ENCODE peak calls at places on chromosomes 3 and 15, in six cellular contexts. I, L, T, S, M and B are unnamed samples.

GRCh38 chr3:114550155-114550554 is 256.3 kb downstream of the TIGIT start:
- DNase-seq in I (no peak), L (peak), T (no peak), S (no peak), M (peak), B (no peak)

GRCh38 chr3:150248116-150248864 is 159.8 kb upstream of the TSC22D2 start:
- DNase-seq in I (no peak), L (peak), T (no peak), S (peak), M (peak), B (no peak)

GRCh38 chr3:53167418-53168174 is 6.6 kb downstream of the PRKCD start:
- DNase-seq in I (no peak), L (no peak), T (no peak), S (no peak), M (no peak), B (no peak)

GRCh38 chr3:57164217-57164605 is 942 bp downstream of the IL17RD start:
- DNase-seq in I (peak), L (no peak), T (no peak), S (no peak), M (peak), B (peak)

GRCh38 chr3:175702956-175703355 is 843.8 kb downstream of the NAALADL2 start:
- DNase-seq in I (no peak), L (no peak), T (no peak), S (no peak), M (no peak), B (no peak)

GRCh38 chr3:194860725-194861124 is 175.0 kb downstream of the FAM43A start:
- DNase-seq in I (no peak), L (no peak), T (no peak), S (no peak), M (no peak), B (no peak)

GRCh38 chr15:55196011-55196410 is 730 bp downstream of the RSL24D1 start:
- DNase-seq in I (no peak), L (no peak), T (no peak), S (no peak), M (no peak), B (no peak)

GRCh38 chr15:77504310-77504709 is 83.6 kb downstream of the HMG20A start:
- DNase-seq in I (peak), L (no peak), T (no peak), S (no peak), M (no peak), B (peak)

GRCh38 chr3:101809178-101810022 is 30.4 kb downstream of the NXPE3 start:
- DNase-seq in I (peak), L (peak), T (peak), S (peak), M (peak), B (peak)

DNA sequence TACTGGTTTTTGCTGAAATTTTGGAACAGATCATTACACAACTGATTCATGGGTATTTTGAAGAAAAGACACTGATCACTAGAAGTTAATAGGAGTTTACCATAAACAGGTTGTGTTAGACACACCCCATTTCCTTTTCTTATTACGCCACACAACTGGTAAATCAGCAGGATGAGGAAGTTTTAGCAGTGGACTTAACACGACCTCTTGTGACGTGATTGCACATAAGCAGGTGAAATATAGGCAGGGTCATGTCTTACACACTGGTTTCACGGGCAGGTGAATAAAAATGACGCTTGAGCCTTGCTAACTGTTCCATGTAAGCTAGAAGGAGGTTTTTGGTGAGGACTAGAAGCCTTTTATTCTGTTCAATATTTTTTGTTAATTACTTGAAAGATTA is 27.1 kb upstream of the TPRG1 start:
- DNase-seq in I (no peak), L (no peak), T (peak), S (no peak), M (peak), B (peak)
- TF ChIP-seq CTCF in I (peak), L (peak), T (peak), S (no peak), M (peak), B (peak)

DNA sequence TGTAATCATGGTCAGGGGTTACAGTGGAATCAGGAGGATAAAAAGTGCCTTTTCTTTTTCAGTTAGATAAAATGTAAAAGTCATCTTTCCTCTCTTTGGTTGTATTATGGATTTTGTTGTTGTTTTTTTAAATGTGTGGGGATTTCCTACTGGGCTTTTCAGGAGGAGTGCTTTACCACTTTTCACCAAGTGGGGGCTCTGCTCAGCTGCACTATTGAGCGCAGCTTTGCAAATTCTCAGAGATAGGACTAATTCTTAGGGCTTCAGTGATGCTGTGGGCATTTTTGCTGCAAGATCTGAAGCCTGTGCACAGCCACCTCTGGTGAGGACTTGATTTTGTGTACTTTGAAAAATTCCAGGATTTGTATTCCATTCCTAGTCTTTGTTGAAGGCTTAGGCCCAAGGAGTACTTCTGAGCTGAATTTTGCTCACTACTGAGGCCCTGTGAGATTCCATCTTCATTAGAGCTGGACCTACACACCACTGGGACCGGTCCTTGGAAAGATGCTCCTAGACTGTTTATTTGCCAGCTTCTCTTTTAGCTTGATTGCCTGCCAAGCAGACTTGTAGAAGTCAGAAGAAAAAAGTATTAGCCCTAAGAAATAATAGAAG is 7.5 kb downstream of the GNB5 start:
- DNase-seq in I (peak), L (peak), T (peak), S (no peak), M (peak), B (peak)
- TF ChIP-seq CTCF in I (peak), L (peak), T (peak), S (peak), M (peak), B (peak)

DNA sequence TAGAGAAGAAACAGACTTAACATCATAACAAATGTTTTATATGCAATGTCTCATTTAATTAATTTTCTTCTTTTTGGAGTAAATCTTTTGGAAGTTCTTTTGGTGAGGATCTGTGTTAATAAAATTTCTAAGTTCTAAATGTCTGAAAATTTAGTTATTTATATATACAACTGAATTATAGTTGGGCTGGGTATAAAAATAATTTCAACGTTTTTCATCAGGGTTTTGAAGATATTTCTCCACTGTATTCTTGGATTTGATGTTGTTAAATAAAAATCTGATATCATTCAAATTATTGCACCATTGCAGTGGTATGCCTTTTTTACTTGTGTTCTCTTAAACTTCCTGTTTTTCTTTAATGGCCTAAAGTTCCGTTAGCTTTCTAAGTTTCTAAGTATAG is 26.9 kb upstream of the SOX14 start:
- DNase-seq in I (no peak), L (no peak), T (no peak), S (no peak), M (no peak), B (no peak)
- TF ChIP-seq CTCF in I (no peak), L (no peak), T (no peak), S (no peak), M (no peak), B (no peak)

DNA sequence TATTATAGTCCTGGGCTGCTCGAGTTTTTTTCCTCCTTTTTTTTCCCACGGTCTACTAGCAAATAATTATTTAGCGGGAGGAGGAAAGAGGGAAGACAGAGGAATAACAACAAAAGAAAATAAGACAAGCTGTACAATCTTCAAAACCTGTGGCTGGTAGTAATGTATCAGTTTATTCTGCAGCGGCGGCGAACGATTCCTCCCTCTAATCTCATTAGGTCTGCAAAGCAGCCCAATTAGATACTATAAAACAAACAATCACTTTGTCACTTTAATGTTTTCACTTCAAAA is 398 bp upstream of the TLE3 start:
- DNase-seq in I (peak), L (no peak), T (no peak), S (no peak), M (no peak), B (no peak)
- TF ChIP-seq CTCF in I (no peak), L (no peak), T (no peak), S (no peak), M (no peak), B (no peak)

DNA sequence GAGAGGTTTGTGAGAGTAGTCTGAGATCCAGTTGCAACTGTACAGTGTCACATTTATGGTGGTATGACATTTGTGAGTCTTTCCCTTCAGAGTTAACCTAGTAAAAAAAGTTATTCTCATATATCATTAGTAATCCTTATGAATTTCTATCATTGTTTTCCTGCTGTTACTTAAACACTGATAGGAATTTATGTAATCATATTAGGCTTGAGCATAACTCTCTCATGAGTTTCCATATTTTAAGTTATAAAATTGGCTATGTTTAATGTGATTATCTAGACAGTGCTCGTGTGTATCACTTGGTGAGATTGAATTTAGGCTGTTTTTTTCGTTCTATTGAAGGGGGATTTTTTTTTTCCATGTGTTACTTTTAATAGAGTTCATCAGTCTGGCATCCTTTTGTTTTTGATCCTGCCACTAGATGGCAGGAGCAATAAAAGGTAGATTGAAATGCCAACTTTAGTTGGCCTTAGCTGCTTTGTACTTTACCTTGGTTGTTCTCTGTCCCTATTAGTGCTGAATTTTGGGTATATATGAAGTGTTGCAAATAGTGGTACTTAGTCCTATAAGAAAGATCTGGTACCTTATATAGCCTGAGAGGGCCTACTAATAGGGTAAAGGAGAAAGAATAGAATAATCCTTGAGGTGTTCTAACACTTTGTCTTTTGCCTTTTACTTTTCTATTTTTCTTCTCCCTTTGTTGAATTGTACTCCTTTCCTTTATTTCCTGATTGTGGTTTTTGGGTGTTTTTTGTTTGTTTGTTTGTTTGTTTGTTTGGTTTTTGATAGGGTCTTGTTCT is 17.9 kb downstream of the STT3B start:
- DNase-seq in I (no peak), L (peak), T (no peak), S (no peak), M (peak), B (peak)
- TF ChIP-seq CTCF in I (peak), L (peak), T (peak), S (peak), M (peak), B (peak)

GRCh38 chr3:75042941-75043340 is 428.5 kb upstream of the CNTN3 start:
- DNase-seq in I (no peak), L (no peak), T (no peak), S (no peak), M (no peak), B (no peak)
- TF ChIP-seq CTCF in I (no peak), L (no peak), T (no peak), S (no peak), M (no peak), B (no peak)

DNA sequence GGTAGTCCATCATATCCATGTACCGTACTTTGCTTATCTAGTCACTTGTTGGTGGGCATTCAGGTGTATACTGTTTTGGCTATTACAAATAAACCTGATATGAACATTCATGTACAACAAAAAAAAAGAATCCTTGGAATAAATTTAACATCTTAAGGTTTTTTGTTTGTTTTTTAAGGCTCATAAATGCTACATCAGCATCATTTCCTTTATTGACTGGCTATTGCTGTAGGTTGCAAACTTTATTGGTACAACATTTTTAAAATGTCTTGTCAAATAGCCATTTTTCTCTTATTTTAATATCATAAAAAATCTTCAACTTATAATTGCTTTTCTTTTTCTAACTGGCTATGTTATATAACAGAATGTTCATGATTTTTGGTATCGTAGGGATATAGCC is 16.2 kb downstream of the DHFR2 start:
- DNase-seq in I (no peak), L (no peak), T (no peak), S (no peak), M (no peak), B (no peak)
- TF ChIP-seq CTCF in I (no peak), L (no peak), T (no peak), S (no peak), M (no peak), B (no peak)